ENCODE peak calls at places on chromosomes 1 and 21, in five cellular contexts. T, A, N, O and C are unnamed samples.

GRCh38 chr1:5478156-5478695 is 514.0 kb downstream of the NPHP4 start:
- DNase-seq in T (no peak), A (no peak), N (no peak), O (no peak), C (no peak)

GRCh38 chr1:109388884-109389637 is 8.7 kb downstream of the SORT1 start:
- DNase-seq in T (peak), A (no peak), N (no peak), O (no peak), C (no peak)

GRCh38 chr1:37926061-37926924 is 20.6 kb downstream of the INPP5B start:
- DNase-seq in T (no peak), A (peak), N (no peak), O (no peak), C (no peak)

GRCh38 chr21:42413093-42413492 is 9.4 kb downstream of the UBASH3A start:
- DNase-seq in T (no peak), A (no peak), N (no peak), O (no peak), C (no peak)

GRCh38 chr1:3453891-3454810 is at the start of gene ARHGEF16:
- DNase-seq in T (peak), A (no peak), N (no peak), O (peak), C (no peak)

GRCh38 chr1:175445661-175446060 is 253.1 kb upstream of the KIAA0040 start:
- DNase-seq in T (no peak), A (no peak), N (no peak), O (no peak), C (no peak)

GRCh38 chr1:119492763-119493162 is 14.2 kb upstream of the HSD3B1 start:
- DNase-seq in T (no peak), A (no peak), N (no peak), O (no peak), C (no peak)

GRCh38 chr1:151372411-151372934 is at the start of gene SELENBP1:
- DNase-seq in T (peak), A (no peak), N (no peak), O (no peak), C (no peak)

GRCh38 chr1:201375169-201375568 is 2.3 kb downstream of the TNNT2 start:
- DNase-seq in T (no peak), A (no peak), N (no peak), O (no peak), C (no peak)

GRCh38 chr1:185973645-185974044 is 239.5 kb downstream of the HMCN1 start:
- DNase-seq in T (peak), A (no peak), N (no peak), O (peak), C (no peak)

GRCh38 chr1:244339776-244340175 is 111.9 kb downstream of the ADSS2 start:
- DNase-seq in T (no peak), A (no peak), N (no peak), O (no peak), C (no peak)

GRCh38 chr1:92486251-92487077 is at the start of gene GFI1:
- DNase-seq in T (peak), A (no peak), N (no peak), O (peak), C (no peak)

GRCh38 chr1:232793944-232794343 is 11.3 kb upstream of the MAP10 start:
- DNase-seq in T (peak), A (no peak), N (peak), O (peak), C (peak)

GRCh38 chr1:114770989-114771388 is 9.5 kb downstream of the SIKE1 start:
- DNase-seq in T (no peak), A (no peak), N (no peak), O (no peak), C (no peak)

GRCh38 chr21:42395302-42395701 is 550 bp downstream of the TMPRSS3 start:
- DNase-seq in T (no peak), A (no peak), N (no peak), O (no peak), C (no peak)

GRCh38 chr1:61754545-61754944 is 12.3 kb downstream of the PATJ start:
- DNase-seq in T (no peak), A (no peak), N (no peak), O (peak), C (no peak)

GRCh38 chr1:22831729-22832413 is 121.2 kb downstream of the EPHB2 start:
- DNase-seq in T (peak), A (no peak), N (no peak), O (peak), C (no peak)

GRCh38 chr1:29789910-29790247 is 553.6 kb downstream of the PTPRU start:
- DNase-seq in T (no peak), A (no peak), N (no peak), O (no peak), C (no peak)

GRCh38 chr1:162878000-162878596 is 17.1 kb upstream of the CCDC190 start:
- DNase-seq in T (peak), A (no peak), N (peak), O (peak), C (peak)

GRCh38 chr1:157147906-157148717 is 9.9 kb upstream of the ETV3 start:
- DNase-seq in T (no peak), A (no peak), N (no peak), O (no peak), C (no peak)

GRCh38 chr1:47227370-47228232 is 4.4 kb downstream of the TAL1 start:
- DNase-seq in T (no peak), A (no peak), N (no peak), O (no peak), C (no peak)

GRCh38 chr1:47223921-47224675 is 7.9 kb downstream of the TAL1 start:
- DNase-seq in T (no peak), A (no peak), N (no peak), O (no peak), C (no peak)

GRCh38 chr1:47224676-47225399 is 7.2 kb downstream of the TAL1 start:
- DNase-seq in T (no peak), A (no peak), N (no peak), O (no peak), C (no peak)

GRCh38 chr1:47225430-47226100 is 6.5 kb downstream of the TAL1 start:
- DNase-seq in T (no peak), A (no peak), N (no peak), O (no peak), C (no peak)

DNA sequence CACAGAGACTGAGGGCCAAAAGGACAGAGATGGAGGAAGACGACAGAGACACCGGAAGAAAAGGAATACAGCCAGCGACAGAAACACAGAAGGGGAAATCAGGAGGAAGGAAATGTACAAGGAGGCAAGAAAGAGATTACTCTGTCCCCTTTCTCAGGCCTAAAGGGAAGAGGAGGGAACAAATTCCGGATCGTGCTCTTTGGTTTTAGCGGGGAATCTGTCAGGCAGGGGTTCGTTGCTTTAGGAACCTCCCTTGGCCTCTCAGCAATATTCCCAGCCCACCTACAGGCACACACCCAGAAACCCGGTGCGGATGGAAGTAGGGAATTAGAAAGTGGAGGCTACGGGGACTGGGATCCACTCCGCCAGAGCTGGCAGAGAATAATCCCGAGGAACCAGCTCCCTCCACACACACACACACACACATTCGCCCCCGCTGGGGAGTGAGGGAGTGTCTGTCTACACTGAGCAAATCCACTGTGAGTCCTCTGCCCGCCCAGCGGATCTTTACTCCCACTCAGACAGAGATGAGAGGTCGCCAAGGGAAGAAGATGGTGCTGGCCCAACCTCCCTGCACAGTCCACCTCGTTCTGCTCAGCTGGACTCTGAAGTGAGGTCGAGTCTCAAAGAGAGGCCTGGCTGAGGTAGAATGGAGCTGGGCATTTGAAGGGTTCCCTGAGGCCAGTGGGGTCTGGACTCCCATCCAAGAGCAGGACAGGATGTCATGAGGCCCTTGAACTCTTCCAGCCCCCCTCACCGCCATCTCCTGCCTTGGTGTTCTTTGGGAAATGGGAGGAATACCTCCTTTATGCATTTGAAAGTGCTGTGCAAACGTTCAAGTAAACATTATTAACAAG is 5.7 kb downstream of the TAL1 start:
- DNase-seq in T (no peak), A (no peak), N (no peak), O (no peak), C (no peak)
- TF ChIP-seq EZH2 in T (peak), A (no peak), N (no peak), O (no peak), C (no peak)

GRCh38 chr1:208829601-208830000 is 585.4 kb upstream of the PLXNA2 start:
- DNase-seq in T (no peak), A (no peak), N (no peak), O (peak), C (no peak)

GRCh38 chr1:208820600-208821232 is 576.5 kb upstream of the PLXNA2 start:
- DNase-seq in T (no peak), A (no peak), N (no peak), O (no peak), C (no peak)

GRCh38 chr1:208821939-208822338 is 577.8 kb upstream of the PLXNA2 start:
- DNase-seq in T (no peak), A (no peak), N (no peak), O (no peak), C (no peak)

DNA sequence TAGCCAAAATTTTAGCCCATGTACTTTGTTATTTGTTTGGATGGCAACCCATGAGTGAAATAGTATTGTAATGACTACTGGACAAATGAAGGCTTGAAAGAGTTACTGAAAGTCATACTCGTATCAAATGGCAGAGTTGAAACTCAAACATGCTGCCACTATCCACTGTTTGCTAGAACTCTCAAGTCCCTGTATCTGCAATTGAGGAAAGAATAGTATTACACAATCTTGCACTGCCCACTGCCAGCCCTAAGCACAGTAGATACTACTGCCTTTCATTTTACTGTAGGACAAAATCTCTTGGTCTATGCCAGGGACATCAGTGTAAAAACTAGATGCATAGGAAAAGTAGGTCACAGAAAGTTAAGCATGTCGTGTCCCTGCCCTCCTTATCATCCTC is 581.1 kb upstream of the PLXNA2 start:
- DNase-seq in T (no peak), A (no peak), N (no peak), O (no peak), C (no peak)
- TF ChIP-seq EZH2 in T (no peak), A (no peak), N (no peak), O (no peak), C (no peak)

GRCh38 chr1:229408458-229409037 is 25.3 kb downstream of the ACTA1 start:
- DNase-seq in T (no peak), A (no peak), N (no peak), O (no peak), C (no peak)

GRCh38 chr1:229410370-229410691 is 23.6 kb downstream of the ACTA1 start:
- DNase-seq in T (no peak), A (no peak), N (no peak), O (no peak), C (no peak)

GRCh38 chr1:229409616-229410369 is 24.1 kb downstream of the ACTA1 start:
- DNase-seq in T (no peak), A (no peak), N (no peak), O (no peak), C (no peak)

GRCh38 chr1:229406798-229407197 is 27.1 kb downstream of the ACTA1 start:
- DNase-seq in T (no peak), A (no peak), N (no peak), O (no peak), C (no peak)

GRCh38 chr1:229407206-229408026 is 26.5 kb downstream of the ACTA1 start:
- DNase-seq in T (no peak), A (no peak), N (no peak), O (no peak), C (no peak)
- TF ChIP-seq EZH2 in T (peak), A (no peak), N (no peak), O (no peak), C (no peak)

GRCh38 chr1:145961425-145962156 is 2.8 kb downstream of the ANKRD34A start:
- DNase-seq in T (no peak), A (no peak), N (peak), O (no peak), C (no peak)
- TF ChIP-seq EZH2 in T (no peak), A (no peak), N (peak), O (no peak), C (no peak)

DNA sequence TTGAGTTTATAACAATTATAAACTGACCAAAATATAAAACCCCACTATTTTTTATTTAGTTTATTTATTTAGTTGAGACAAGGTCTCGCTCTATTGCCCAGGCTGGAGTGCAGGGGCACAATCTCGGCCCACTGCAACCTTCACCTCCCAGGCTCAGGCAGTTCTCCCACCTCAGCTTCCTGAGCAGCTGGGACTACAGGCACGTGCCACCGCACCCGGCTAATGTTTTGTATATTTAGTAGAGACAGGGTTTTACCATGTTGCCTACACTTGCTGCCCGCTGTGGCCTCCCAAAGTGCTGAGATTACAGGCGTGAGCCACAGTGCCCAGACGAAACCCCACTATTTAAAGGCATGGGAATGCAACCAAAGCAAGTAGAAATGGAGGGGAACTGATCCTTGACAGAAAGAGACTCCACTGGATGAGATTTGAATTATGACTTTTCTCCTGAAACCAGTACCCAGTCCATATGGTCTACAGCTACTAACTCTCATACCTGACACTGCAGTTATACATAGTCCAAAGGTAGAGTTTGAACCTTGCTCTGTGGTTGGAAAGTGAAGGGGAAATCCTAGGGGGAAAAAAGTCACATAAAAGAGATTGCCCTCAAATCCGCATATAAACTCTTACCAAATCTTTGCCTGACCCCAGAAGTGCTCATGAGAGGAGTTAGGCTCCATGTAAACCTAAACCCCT is 11.3 kb downstream of the LRRC8C start:
- DNase-seq in T (no peak), A (no peak), N (no peak), O (no peak), C (no peak)
- TF ChIP-seq EZH2 in T (no peak), A (no peak), N (no peak), O (no peak), C (no peak)

GRCh38 chr1:30808067-30808662 is 50.6 kb upstream of the LAPTM5 start:
- DNase-seq in T (no peak), A (no peak), N (no peak), O (no peak), C (no peak)

GRCh38 chr1:30807318-30808066 is 49.9 kb upstream of the LAPTM5 start:
- DNase-seq in T (peak), A (no peak), N (no peak), O (no peak), C (peak)

GRCh38 chr1:30804822-30805221 is 47.2 kb upstream of the LAPTM5 start:
- DNase-seq in T (no peak), A (no peak), N (no peak), O (no peak), C (no peak)

GRCh38 chr1:30805301-30806003 is 47.9 kb upstream of the LAPTM5 start:
- DNase-seq in T (no peak), A (no peak), N (no peak), O (no peak), C (no peak)

DNA sequence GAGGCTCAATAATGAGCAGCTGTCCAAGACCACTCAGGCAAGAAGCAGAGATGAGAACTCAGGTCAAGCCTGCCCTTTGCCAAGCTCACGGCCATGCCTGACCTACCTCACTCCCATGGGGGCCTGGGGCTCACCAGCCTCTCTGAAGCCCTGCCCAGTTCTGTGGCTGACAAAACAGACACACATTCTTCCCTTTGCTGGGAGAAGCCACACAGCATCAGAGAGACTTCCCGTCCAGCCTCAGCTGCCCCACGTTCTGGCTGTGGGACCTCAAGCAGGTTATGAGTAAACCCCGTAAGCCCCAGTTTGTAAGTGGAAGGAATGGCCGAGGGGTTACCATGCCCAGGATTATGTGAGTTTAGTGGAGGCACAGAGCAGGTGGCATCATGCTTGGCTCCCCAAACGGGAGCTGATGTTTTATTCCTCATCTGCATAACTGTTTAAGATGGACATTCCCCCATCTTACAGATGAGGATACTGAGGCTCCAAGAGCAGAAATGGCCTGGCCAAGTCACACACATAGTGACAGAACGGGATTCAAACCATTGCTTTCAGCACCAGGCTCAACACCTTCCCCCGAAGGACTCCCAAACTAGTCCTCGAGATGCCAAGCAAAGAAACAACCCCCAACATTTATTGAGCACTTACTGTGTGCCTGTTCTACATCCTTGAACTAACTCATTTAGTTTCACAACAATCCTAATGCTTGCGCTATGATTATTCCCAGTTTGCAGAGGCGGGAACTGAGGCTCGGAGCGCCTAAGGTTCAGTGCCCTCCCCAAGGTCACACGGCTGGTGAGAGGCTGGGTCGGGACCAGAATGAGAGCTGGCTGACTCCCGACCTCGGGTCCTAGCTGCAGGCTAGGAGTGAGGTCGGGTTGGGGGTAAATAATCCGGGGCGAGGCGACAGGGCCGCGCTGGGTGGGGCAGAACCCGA is 49.1 kb upstream of the LAPTM5 start:
- DNase-seq in T (no peak), A (no peak), N (no peak), O (no peak), C (no peak)
- TF ChIP-seq EZH2 in T (no peak), A (no peak), N (no peak), O (no peak), C (no peak)